ENCODE peak calls at places on chromosome 3, in six cellular contexts. B is T-helper 2 cell treated with Interferon-gamma antibody and Interleukin-4, amounts not matched to agents 5 μg/mL and 100 μg/mL, for 36 hours; G is heart left ventricle; F is activated T-helper 2 cell treated with anti-CD3 and anti-CD28 coated beads, Interferon-gamma antibody, Interleukin-2, Interleukin-4, amounts not matched to agents 10 μg/mL and 5 μg/mL and 100 μg/mL, durations not matched to agents 14 hours and 24 hours and 36 hours; U is mucosa of gallbladder; P is nucleus accumbens. L is an unnamed sample.

GRCh38 chr3:60177726-60178125 is 1073.5 kb downstream of the FHIT start:
- DNase-seq in B (no peak), G (no peak), F (no peak), U (no peak), P (no peak), L (no peak)

GRCh38 chr3:196012481-196012880 is 69.4 kb downstream of the TFRC start:
- DNase-seq in B (no peak), G (no peak), F (no peak), U (no peak), P (no peak), L (no peak)

GRCh38 chr3:50572801-50573371 is 3.6 kb downstream of the HEMK1 start:
- DNase-seq in B (peak), G (no peak), F (peak), U (no peak), P (no peak), L (no peak)

GRCh38 chr3:155805204-155805801 is 775 bp downstream of the C3orf33 start:
- DNase-seq in B (no peak), G (no peak), F (no peak), U (peak), P (no peak), L (no peak)

GRCh38 chr3:53425936-53426335 is 68.5 kb upstream of the CACNA1D start:
- DNase-seq in B (no peak), G (no peak), F (no peak), U (no peak), P (no peak), L (no peak)

GRCh38 chr3:194333212-194333980 is 17.7 kb downstream of the CPN2 start:
- DNase-seq in B (peak), G (peak), F (peak), U (peak), P (no peak), L (no peak)

GRCh38 chr3:130093741-130094391 is 12.2 kb downstream of the ALG1L2 start:
- DNase-seq in B (peak), G (no peak), F (peak), U (no peak), P (no peak), L (no peak)

GRCh38 chr3:142445816-142446254 is 2.0 kb downstream of the XRN1 start:
- DNase-seq in B (peak), G (no peak), F (peak), U (no peak), P (no peak), L (no peak)

GRCh38 chr3:15151166-15151565 is 52.2 kb upstream of the RBSN start:
- DNase-seq in B (no peak), G (no peak), F (no peak), U (no peak), P (no peak), L (no peak)

GRCh38 chr3:42014443-42014945 is 52.6 kb upstream of the ULK4 start:
- DNase-seq in B (no peak), G (peak), F (no peak), U (no peak), P (no peak), L (no peak)

GRCh38 chr3:81216192-81216591 is 545.3 kb downstream of the GBE1 start:
- DNase-seq in B (no peak), G (no peak), F (no peak), U (no peak), P (no peak), L (no peak)

GRCh38 chr3:194128202-194128907 is 7.6 kb upstream of the HES1 start:
- DNase-seq in B (no peak), G (no peak), F (no peak), U (no peak), P (no peak), L (peak)

GRCh38 chr3:87727783-87728182 is 331.0 kb downstream of the CGGBP1 start:
- DNase-seq in B (no peak), G (no peak), F (no peak), U (no peak), P (no peak), L (no peak)

GRCh38 chr3:60599586-60599985 is 651.7 kb downstream of the FHIT start:
- DNase-seq in B (no peak), G (no peak), F (no peak), U (no peak), P (no peak), L (no peak)